ENCODE peak calls at places on chromosomes 2 and 18, in ten cellular contexts. C, P, J, G, F, X, Q, H, Z and D are unnamed samples.
A peak's percentile ranks its signal among the peaks of the same experiment; 100 is the strongest.

GRCh38 chr2:189142893-189143759 is 36.4 kb downstream of the COL5A2 start:
- DNase-seq in C (peak; percentile 55), P (no peak), J (no peak), G (no peak), F (peak; percentile 12), X (no peak), Q (no peak), H (no peak), Z (peak; percentile 48), D (no peak)

GRCh38 chr2:198628596-198628995 is 824.2 kb downstream of the PLCL1 start:
- DNase-seq in C (no peak), P (no peak), J (no peak), G (no peak), F (no peak), X (no peak), Q (no peak), H (no peak), Z (no peak), D (no peak)

GRCh38 chr2:241048149-241048948 is 49.9 kb downstream of the SNED1 start:
- DNase-seq in C (no peak), P (no peak), J (no peak), G (no peak), F (no peak), X (no peak), Q (no peak), H (no peak), Z (no peak), D (peak; percentile 81)

GRCh38 chr2:197269173-197269572 is 41.4 kb downstream of the ANKRD44 start:
- DNase-seq in C (peak; percentile 44), P (no peak), J (no peak), G (no peak), F (no peak), X (no peak), Q (peak; percentile 60), H (no peak), Z (no peak), D (no peak)

GRCh38 chr2:7588295-7588694 is 671.1 kb downstream of the RNF144A start:
- DNase-seq in C (no peak), P (no peak), J (no peak), G (no peak), F (no peak), X (no peak), Q (no peak), H (no peak), Z (no peak), D (no peak)

GRCh38 chr18:41324934-41325333 is 630.1 kb upstream of the PIK3C3 start:
- DNase-seq in C (no peak), P (no peak), J (no peak), G (no peak), F (no peak), X (no peak), Q (peak; percentile 53), H (no peak), Z (no peak), D (no peak)

GRCh38 chr2:69628325-69629038 is 15.1 kb downstream of the AAK1 start:
- DNase-seq in C (no peak), P (no peak), J (no peak), G (no peak), F (no peak), X (no peak), Q (no peak), H (no peak), Z (no peak), D (no peak)

GRCh38 chr2:117853873-117854272 is 39.4 kb downstream of the DDX18 start:
- DNase-seq in C (no peak), P (no peak), J (no peak), G (no peak), F (no peak), X (no peak), Q (no peak), H (no peak), Z (no peak), D (no peak)

GRCh38 chr2:121343191-121343590 is 58.2 kb upstream of the TFCP2L1 start:
- DNase-seq in C (no peak), P (no peak), J (no peak), G (no peak), F (no peak), X (no peak), Q (no peak), H (no peak), Z (no peak), D (no peak)

GRCh38 chr2:208718828-208719227 is 312.2 kb downstream of the PTH2R start:
- DNase-seq in C (no peak), P (no peak), J (no peak), G (no peak), F (no peak), X (no peak), Q (no peak), H (no peak), Z (no peak), D (no peak)

GRCh38 chr2:85986121-85986520 is 97.3 kb upstream of the ST3GAL5 start:
- DNase-seq in C (no peak), P (no peak), J (no peak), G (no peak), F (no peak), X (no peak), Q (no peak), H (no peak), Z (no peak), D (no peak)

GRCh38 chr2:220144411-220144810 is 517.0 kb downstream of the SLC4A3 start:
- DNase-seq in C (no peak), P (no peak), J (no peak), G (no peak), F (no peak), X (no peak), Q (peak; percentile 64), H (no peak), Z (no peak), D (no peak)

GRCh38 chr18:48931680-48932461 is 18.9 kb downstream of the SMAD7 start:
- DNase-seq in C (no peak), P (no peak), J (no peak), G (peak; percentile 62), F (no peak), X (no peak), Q (no peak), H (no peak), Z (no peak), D (no peak)

GRCh38 chr2:48699377-48699951 is 56.1 kb downstream of the LHCGR start:
- DNase-seq in C (no peak), P (no peak), J (no peak), G (no peak), F (no peak), X (no peak), Q (peak; percentile 96), H (no peak), Z (no peak), D (no peak)

GRCh38 chr2:152200562-152201465 is 25.3 kb upstream of the STAM2 start:
- DNase-seq in C (no peak), P (peak; percentile 63), J (peak; percentile 37), G (peak; percentile 92), F (no peak), X (peak; percentile 71), Q (peak; percentile 97), H (peak; percentile 79), Z (peak; percentile 88), D (peak; percentile 95)

GRCh38 chr18:27198036-27198435 is 12.9 kb upstream of the CHST9 start:
- DNase-seq in C (no peak), P (no peak), J (no peak), G (no peak), F (no peak), X (no peak), Q (no peak), H (no peak), Z (no peak), D (no peak)

DNA sequence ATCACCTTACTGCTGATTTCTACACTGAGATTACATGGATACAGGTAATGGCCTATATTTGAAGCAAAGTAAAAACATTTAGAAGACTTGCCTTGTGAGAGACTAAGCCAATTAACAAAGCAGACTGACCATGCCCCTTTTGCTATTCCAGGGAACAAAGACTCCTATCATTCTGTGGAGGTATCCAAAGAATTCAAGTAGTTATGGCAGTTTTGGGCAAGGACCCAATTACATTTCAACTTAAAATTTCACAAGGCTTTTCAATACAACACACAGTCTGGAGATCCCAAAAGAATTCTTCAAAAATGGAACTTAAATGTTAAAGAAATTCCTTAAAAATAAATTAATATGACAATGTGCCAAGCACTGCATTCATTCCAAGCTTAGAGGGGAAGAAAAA is 109.2 kb upstream of the CHRNA1 start:
- DNase-seq in C (no peak), P (no peak), J (no peak), G (no peak), F (no peak), X (no peak), Q (peak; percentile 66), H (no peak), Z (no peak), D (no peak)
- H3K27ac ChIP-seq in C (no peak overlapping the region), P (no peak overlapping the region), J (no peak overlapping the region), G (no peak overlapping the region), F (no peak overlapping the region), X (no peak overlapping the region), Q (no peak overlapping the region), H (no peak overlapping the region), Z (no peak overlapping the region), D (no peak overlapping the region)

GRCh38 chr2:221640686-221641085 is 68.6 kb upstream of the EPHA4 start:
- DNase-seq in C (no peak), P (no peak), J (no peak), G (no peak), F (no peak), X (no peak), Q (no peak), H (no peak), Z (no peak), D (no peak)
- H3K27ac ChIP-seq in C (no peak overlapping the region), P (peak overlapping the region; percentile 37), J (no peak overlapping the region), G (no peak overlapping the region), F (no peak overlapping the region), X (no peak overlapping the region), Q (no peak overlapping the region), H (no peak overlapping the region), Z (no peak overlapping the region), D (no peak overlapping the region)

GRCh38 chr18:59908790-59909189 is 9.0 kb downstream of the PMAIP1 start:
- DNase-seq in C (no peak), P (no peak), J (no peak), G (no peak), F (no peak), X (no peak), Q (peak; percentile 62), H (no peak), Z (no peak), D (no peak)
- H3K27ac ChIP-seq in C (no peak overlapping the region), P (no peak overlapping the region), J (peak overlapping the region; percentile 42), G (no peak overlapping the region), F (no peak overlapping the region), X (no peak overlapping the region), Q (peak overlapping the region; percentile 55), H (no peak overlapping the region), Z (no peak overlapping the region), D (peak overlapping the region; percentile 39)

GRCh38 chr2:210049831-210050230 is 47.4 kb downstream of the RPE start:
- DNase-seq in C (no peak), P (no peak), J (no peak), G (no peak), F (no peak), X (no peak), Q (no peak), H (no peak), Z (no peak), D (no peak)

DNA sequence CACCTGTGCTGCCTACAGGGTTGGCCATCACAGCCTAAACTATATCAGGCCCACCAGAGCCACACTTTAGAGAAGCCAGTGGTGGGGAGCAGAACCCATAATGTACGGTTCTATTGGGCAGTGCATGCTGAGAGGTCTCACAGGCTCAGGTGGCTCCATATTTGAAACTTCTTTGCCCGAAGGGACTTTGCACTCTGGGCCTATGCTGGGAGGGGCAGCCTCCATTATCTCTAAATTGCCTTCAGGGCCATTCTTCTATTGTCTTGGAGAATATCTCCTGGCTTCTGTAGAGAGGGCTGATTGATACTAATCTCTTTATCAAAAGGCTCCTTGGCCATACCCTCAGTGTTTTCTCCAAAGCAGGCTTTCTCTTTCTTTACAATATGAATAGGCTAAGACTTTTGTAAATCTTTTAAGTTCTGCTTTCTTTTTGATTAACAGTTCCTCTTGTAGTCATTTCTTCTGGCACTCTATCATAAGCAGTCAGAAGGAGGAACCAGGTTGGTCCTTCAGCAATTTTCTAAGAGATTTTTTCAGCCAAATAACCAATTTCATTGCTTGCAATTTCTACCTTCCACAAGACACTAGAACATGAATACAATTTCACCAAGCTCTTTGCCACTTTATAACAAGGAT is 44.5 kb downstream of the RPE start:
- DNase-seq in C (no peak), P (no peak), J (no peak), G (no peak), F (no peak), X (no peak), Q (no peak), H (no peak), Z (no peak), D (no peak)
- H3K27ac ChIP-seq in C (no peak overlapping the region), P (no peak overlapping the region), J (no peak overlapping the region), G (no peak overlapping the region), F (no peak overlapping the region), X (no peak overlapping the region), Q (no peak overlapping the region), H (no peak overlapping the region), Z (no peak overlapping the region), D (no peak overlapping the region)